ENCODE peak calls at places on chromosomes 3 and 15, in five cellular contexts. One of them, this sample, is unnamed.
A peak's percentile ranks its signal among the peaks of the same experiment; 100 is the strongest.

GRCh38 chr3:40173291-40173710 is 136.2 kb upstream of the EIF1B start:
- DNase-seq in H9: no peak
- DNase-seq in IMR-90: no peak
- DNase-seq in CD4-positive, alpha-beta memory T cell: no peak
- DNase-seq in NT2/D1: no peak
- DNase-seq in this sample: no peak

GRCh38 chr3:174957581-174958001 is 98.5 kb downstream of the NAALADL2 start:
- DNase-seq in H9: no peak
- DNase-seq in IMR-90: peak; percentile 39
- DNase-seq in CD4-positive, alpha-beta memory T cell: no peak
- DNase-seq in NT2/D1: no peak
- DNase-seq in this sample: no peak

GRCh38 chr3:141851411-141851810 is 25.0 kb upstream of the ATP1B3 start:
- DNase-seq in H9: no peak
- DNase-seq in IMR-90: no peak
- DNase-seq in CD4-positive, alpha-beta memory T cell: no peak
- DNase-seq in NT2/D1: no peak
- DNase-seq in this sample: no peak

GRCh38 chr3:5479229-5479799 is 291.8 kb downstream of the EDEM1 start:
- DNase-seq in H9: no peak
- DNase-seq in IMR-90: no peak
- DNase-seq in CD4-positive, alpha-beta memory T cell: no peak
- DNase-seq in NT2/D1: no peak
- DNase-seq in this sample: no peak

GRCh38 chr3:188947401-188947982 is 224.3 kb upstream of the TPRG1 start:
- DNase-seq in H9: peak; percentile 94
- DNase-seq in IMR-90: peak; percentile 63
- DNase-seq in CD4-positive, alpha-beta memory T cell: no peak
- DNase-seq in NT2/D1: peak; percentile 88
- DNase-seq in this sample: peak; percentile 51

GRCh38 chr15:91435108-91435507 is 335.1 kb downstream of the SV2B start:
- DNase-seq in H9: no peak
- DNase-seq in IMR-90: peak; percentile 48
- DNase-seq in CD4-positive, alpha-beta memory T cell: no peak
- DNase-seq in NT2/D1: no peak
- DNase-seq in this sample: no peak

GRCh38 chr15:83714888-83715287 is 61.0 kb downstream of the ADAMTSL3 start:
- DNase-seq in H9: no peak
- DNase-seq in IMR-90: no peak
- DNase-seq in CD4-positive, alpha-beta memory T cell: no peak
- DNase-seq in NT2/D1: no peak
- DNase-seq in this sample: no peak

GRCh38 chr15:40108061-40108854 is 421 bp downstream of the BMF start:
- DNase-seq in H9: no peak
- DNase-seq in IMR-90: peak; percentile 55
- DNase-seq in CD4-positive, alpha-beta memory T cell: no peak
- DNase-seq in NT2/D1: no peak
- DNase-seq in this sample: peak; percentile 62

GRCh38 chr3:157417247-157417646 is 19.4 kb upstream of the PTX3 start:
- DNase-seq in H9: no peak
- DNase-seq in IMR-90: no peak
- DNase-seq in CD4-positive, alpha-beta memory T cell: no peak
- DNase-seq in NT2/D1: no peak
- DNase-seq in this sample: no peak

GRCh38 chr3:71581981-71582611 is 1.4 kb downstream of the FOXP1 start:
- DNase-seq in H9: peak; percentile 69
- DNase-seq in IMR-90: no peak
- DNase-seq in CD4-positive, alpha-beta memory T cell: no peak
- DNase-seq in NT2/D1: peak; percentile 27
- DNase-seq in this sample: peak; percentile 42

GRCh38 chr3:31713820-31714511 is 181.2 kb downstream of the STT3B start:
- DNase-seq in H9: no peak
- DNase-seq in IMR-90: no peak
- DNase-seq in CD4-positive, alpha-beta memory T cell: no peak
- DNase-seq in NT2/D1: no peak
- DNase-seq in this sample: no peak

GRCh38 chr15:61871926-61872522 is 188.2 kb downstream of the VPS13C start:
- DNase-seq in H9: no peak
- DNase-seq in IMR-90: peak; percentile 20
- DNase-seq in CD4-positive, alpha-beta memory T cell: no peak
- DNase-seq in NT2/D1: no peak
- DNase-seq in this sample: peak; percentile 35

DNA sequence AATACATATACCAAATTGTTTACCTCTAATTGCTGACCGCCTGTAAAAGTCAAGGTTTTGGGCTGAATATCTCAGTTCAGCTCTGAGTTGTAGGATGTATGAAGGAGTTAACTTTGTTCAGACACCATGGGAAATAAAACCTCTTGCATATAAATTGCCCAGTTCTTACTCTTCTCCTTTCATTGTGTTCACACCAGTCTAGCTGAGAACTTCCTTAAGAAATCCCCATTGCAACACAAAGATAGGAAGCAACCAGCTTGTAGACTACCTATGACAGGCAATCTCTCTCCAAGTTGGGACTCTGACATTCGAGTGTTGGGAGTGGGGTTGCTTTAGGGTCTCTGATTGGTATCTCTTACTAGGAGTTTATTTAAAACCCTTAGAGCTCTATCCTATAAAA is 97.8 kb upstream of the RASGRP1 start:
- DNase-seq in H9: no peak
- DNase-seq in IMR-90: no peak
- DNase-seq in CD4-positive, alpha-beta memory T cell: no peak
- DNase-seq in NT2/D1: no peak
- DNase-seq in this sample: no peak
- H3K27me3 ChIP-seq in H9: no peaks in the 10 kb centered on the region
- H3K27me3 ChIP-seq in IMR-90: peaks cover 44% of the 10 kb centered on the region
- H3K27me3 ChIP-seq in CD4-positive, alpha-beta memory T cell: no peaks in the 10 kb centered on the region
- H3K27me3 ChIP-seq in NT2/D1: no peaks in the 10 kb centered on the region
- H3K27me3 ChIP-seq in this sample: no peaks in the 10 kb centered on the region

GRCh38 chr15:78957416-78958093 is 12.7 kb upstream of the CTSH start:
- DNase-seq in H9: no peak
- DNase-seq in IMR-90: no peak
- DNase-seq in CD4-positive, alpha-beta memory T cell: no peak
- DNase-seq in NT2/D1: no peak
- DNase-seq in this sample: no peak
- H3K27me3 ChIP-seq in H9: no peaks in the 10 kb centered on the region
- H3K27me3 ChIP-seq in IMR-90: peaks cover 17% of the 10 kb centered on the region
- H3K27me3 ChIP-seq in CD4-positive, alpha-beta memory T cell: no peaks in the 10 kb centered on the region
- H3K27me3 ChIP-seq in NT2/D1: no peaks in the 10 kb centered on the region
- H3K27me3 ChIP-seq in this sample: peaks cover 2% of the 10 kb centered on the region

GRCh38 chr15:100339999-100340398 is 1.8 kb downstream of the ADAMTS17 start:
- DNase-seq in H9: no peak
- DNase-seq in IMR-90: no peak
- DNase-seq in CD4-positive, alpha-beta memory T cell: no peak
- DNase-seq in NT2/D1: no peak
- DNase-seq in this sample: no peak

GRCh38 chr15:100343251-100343650 is 1.5 kb upstream of the ADAMTS17 start:
- DNase-seq in H9: no peak
- DNase-seq in IMR-90: no peak
- DNase-seq in CD4-positive, alpha-beta memory T cell: no peak
- DNase-seq in NT2/D1: no peak
- DNase-seq in this sample: no peak

GRCh38 chr15:100338971-100339444 is 2.8 kb downstream of the ADAMTS17 start:
- DNase-seq in H9: peak; percentile 78
- DNase-seq in IMR-90: peak; percentile 24
- DNase-seq in CD4-positive, alpha-beta memory T cell: peak; percentile 69
- DNase-seq in NT2/D1: peak; percentile 75
- DNase-seq in this sample: peak; percentile 61

GRCh38 chr15:100341662-100342560 is at the start of gene ADAMTS17:
- DNase-seq in H9: peak; percentile 96
- DNase-seq in IMR-90: peak; percentile 39
- DNase-seq in CD4-positive, alpha-beta memory T cell: peak; percentile 95
- DNase-seq in NT2/D1: peak; percentile 85
- DNase-seq in this sample: peak; percentile 93

DNA sequence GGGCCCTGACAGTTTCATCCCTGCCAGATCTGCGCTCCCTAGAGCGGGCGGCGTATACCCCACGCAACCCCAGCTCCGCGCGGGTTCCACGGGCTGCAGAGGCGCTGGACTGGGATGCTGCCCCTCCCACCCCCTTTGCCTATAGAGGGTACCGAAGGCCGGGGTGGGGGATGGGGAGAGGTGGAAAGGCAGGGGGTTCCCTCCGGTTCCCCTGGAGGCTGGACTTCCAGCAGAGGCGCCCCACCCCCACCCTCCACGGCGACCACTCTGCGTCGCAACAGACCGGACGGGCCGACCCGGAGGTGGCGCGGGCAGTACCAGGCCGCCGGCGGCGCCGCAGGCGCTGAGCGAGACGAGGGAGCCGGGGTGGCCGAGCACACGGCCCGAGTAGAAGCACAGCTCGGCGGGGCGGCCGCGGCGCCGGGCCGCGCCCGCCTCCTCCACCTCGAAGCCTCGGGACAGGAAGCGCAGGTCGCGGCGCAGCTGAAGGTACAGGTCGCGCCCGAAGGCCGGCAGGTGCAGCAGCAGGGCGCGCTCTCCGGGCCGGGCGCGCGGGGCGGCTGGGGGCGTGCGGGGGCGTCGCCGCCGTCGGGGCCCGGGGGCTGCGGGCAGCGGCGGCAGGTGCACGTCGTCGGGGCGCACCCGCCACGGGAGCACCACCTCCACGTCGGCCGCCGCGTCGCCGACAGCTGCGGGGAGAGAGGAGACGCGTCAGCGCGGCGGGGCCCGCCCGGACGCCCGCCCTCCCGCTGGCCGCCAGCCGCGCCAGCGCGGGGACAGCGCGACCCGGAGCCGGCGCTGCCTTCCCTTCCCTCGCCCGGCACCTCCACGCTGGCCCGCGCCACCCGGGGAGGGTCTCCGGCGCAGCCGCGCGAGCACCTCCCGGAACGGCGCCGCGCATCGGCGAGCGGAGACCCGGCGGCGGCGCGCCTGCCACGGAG is 784 bp downstream of the ADAMTS17 start:
- DNase-seq in H9: no peak
- DNase-seq in IMR-90: no peak
- DNase-seq in CD4-positive, alpha-beta memory T cell: peak; percentile 42
- DNase-seq in NT2/D1: no peak
- DNase-seq in this sample: peak; percentile 17
- H3K27me3 ChIP-seq in H9: peaks cover 14% of the 10 kb centered on the region
- H3K27me3 ChIP-seq in IMR-90: peaks cover 8% of the 10 kb centered on the region
- H3K27me3 ChIP-seq in CD4-positive, alpha-beta memory T cell: no peaks in the 10 kb centered on the region
- H3K27me3 ChIP-seq in NT2/D1: peaks cover 33% of the 10 kb centered on the region
- H3K27me3 ChIP-seq in this sample: no peaks in the 10 kb centered on the region

GRCh38 chr3:42980209-42980608 is 1.1 kb downstream of the GASK1A start:
- DNase-seq in H9: no peak
- DNase-seq in IMR-90: no peak
- DNase-seq in CD4-positive, alpha-beta memory T cell: no peak
- DNase-seq in NT2/D1: no peak
- DNase-seq in this sample: no peak
- H3K27me3 ChIP-seq in H9: no peaks in the 10 kb centered on the region
- H3K27me3 ChIP-seq in IMR-90: peaks cover 40% of the 10 kb centered on the region
- H3K27me3 ChIP-seq in CD4-positive, alpha-beta memory T cell: peaks cover 21% of the 10 kb centered on the region
- H3K27me3 ChIP-seq in NT2/D1: peaks cover 41% of the 10 kb centered on the region
- H3K27me3 ChIP-seq in this sample: no peaks in the 10 kb centered on the region

DNA sequence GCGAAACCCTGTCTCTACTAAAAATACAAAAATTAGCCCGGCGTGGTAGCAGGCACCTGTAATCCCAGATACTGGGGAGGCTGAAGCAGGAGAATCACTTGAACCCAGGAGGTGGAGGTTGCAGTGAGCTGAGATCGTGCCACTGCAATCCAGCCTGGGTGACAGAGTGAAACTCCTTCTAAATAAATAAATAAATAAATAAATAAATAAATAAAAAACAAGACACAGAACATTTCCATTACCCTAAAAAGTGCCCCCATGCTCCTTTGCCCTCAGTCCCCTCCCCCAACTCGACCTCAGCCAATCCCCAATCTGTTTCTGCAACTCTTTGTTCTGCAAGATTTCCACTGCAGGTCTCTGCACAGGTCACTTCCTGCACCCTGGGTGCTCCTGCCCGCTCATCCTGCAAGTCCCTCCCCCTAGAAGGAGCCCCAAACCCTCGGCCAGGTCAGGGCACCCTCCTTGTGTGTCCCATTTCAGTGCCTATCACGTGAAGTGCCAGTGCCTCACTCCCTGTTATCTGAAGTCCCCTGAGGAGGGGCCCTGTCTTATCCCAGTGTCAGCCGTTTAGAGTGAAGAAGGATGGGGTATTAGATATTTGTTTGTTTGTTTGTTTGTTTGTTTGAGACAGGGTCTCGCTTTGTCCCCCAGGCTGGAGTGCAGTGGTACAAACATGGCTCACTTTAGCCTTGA is 1.1 kb downstream of the FAM240A start:
- DNase-seq in H9: no peak
- DNase-seq in IMR-90: no peak
- DNase-seq in CD4-positive, alpha-beta memory T cell: no peak
- DNase-seq in NT2/D1: no peak
- DNase-seq in this sample: no peak
- H3K27me3 ChIP-seq in H9: no peaks in the 10 kb centered on the region
- H3K27me3 ChIP-seq in IMR-90: peaks cover 28% of the 10 kb centered on the region
- H3K27me3 ChIP-seq in CD4-positive, alpha-beta memory T cell: peaks cover 5% of the 10 kb centered on the region
- H3K27me3 ChIP-seq in NT2/D1: no peaks in the 10 kb centered on the region
- H3K27me3 ChIP-seq in this sample: no peaks in the 10 kb centered on the region

GRCh38 chr15:55588818-55589122 is 625 bp upstream of the PYGO1 start:
- DNase-seq in H9: no peak
- DNase-seq in IMR-90: no peak
- DNase-seq in CD4-positive, alpha-beta memory T cell: no peak
- DNase-seq in NT2/D1: no peak
- DNase-seq in this sample: no peak
- H3K27me3 ChIP-seq in H9: peaks cover 21% of the 10 kb centered on the region
- H3K27me3 ChIP-seq in IMR-90: no peaks in the 10 kb centered on the region
- H3K27me3 ChIP-seq in CD4-positive, alpha-beta memory T cell: peaks cover 28% of the 10 kb centered on the region
- H3K27me3 ChIP-seq in NT2/D1: peaks cover 31% of the 10 kb centered on the region
- H3K27me3 ChIP-seq in this sample: no peaks in the 10 kb centered on the region

DNA sequence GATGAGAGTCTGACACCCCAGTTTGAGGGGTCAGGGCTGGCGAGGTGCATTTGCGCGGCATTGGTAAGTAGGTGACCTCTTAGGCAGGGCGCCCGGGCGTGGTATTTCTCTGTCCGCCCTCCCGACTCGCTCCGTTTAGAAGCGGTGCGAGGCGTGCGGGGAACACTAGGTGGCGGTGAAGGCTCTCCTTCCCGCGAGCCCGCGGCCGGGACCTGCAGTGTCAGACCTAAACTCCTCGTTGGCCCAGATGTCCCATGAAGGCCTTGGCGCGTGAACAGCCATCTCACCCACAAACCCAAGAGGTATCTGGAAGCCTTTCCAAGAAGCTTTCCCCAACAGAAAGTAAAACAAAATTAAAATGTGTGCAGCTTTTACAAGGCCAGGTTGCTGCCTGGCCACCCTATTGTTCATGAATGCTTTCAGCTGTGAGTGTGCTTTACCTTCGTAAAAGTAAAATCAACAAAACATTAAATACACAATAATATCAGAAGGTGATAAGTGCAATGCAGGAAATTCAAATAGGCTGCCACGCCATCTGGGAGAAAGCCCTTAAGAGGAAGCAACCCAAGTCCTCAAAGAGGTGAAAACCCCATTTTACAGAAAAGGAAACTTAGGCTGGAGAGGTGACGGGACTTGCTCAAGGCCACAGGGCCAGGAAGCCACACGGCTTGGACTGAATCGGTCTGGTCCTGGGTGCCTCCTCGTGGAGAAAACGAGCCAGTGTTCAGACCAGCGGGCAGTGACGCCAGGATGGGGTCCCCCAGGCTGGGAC is 120.3 kb downstream of the ETFA start:
- DNase-seq in H9: peak; percentile 90
- DNase-seq in IMR-90: peak; percentile 62
- DNase-seq in CD4-positive, alpha-beta memory T cell: peak; percentile 54
- DNase-seq in NT2/D1: peak; percentile 69
- DNase-seq in this sample: peak; percentile 88
- H3K27me3 ChIP-seq in H9: no peaks in the 10 kb centered on the region
- H3K27me3 ChIP-seq in IMR-90: no peaks in the 10 kb centered on the region
- H3K27me3 ChIP-seq in CD4-positive, alpha-beta memory T cell: no peaks in the 10 kb centered on the region
- H3K27me3 ChIP-seq in NT2/D1: peaks cover 23% of the 10 kb centered on the region
- H3K27me3 ChIP-seq in this sample: peaks cover 2% of the 10 kb centered on the region